ENCODE peak calls at places on chromosome 2, in five cellular contexts. X is fibroblast of mammary gland, V is AG04449, M is GM12865, N is glomerular endothelial cell. C is an unnamed sample.
A peak's percentile ranks its signal among the peaks of the same experiment; 100 is the strongest.

GRCh38 chr2:234981197-234982095 is 29.6 kb downstream of the SH3BP4 start:
- DNase-seq in M (no peak), N (peak; percentile 95), V (peak; percentile 98), X (peak; percentile 99), C (no peak)

GRCh38 chr2:105690566-105690965 is 54.1 kb upstream of the NCK2 start:
- DNase-seq in V (no peak), M (no peak), N (no peak), X (no peak), C (no peak)

GRCh38 chr2:159564081-159564480 is 52.3 kb downstream of the BAZ2B start:
- DNase-seq in X (peak; percentile 37), N (no peak), M (no peak), V (no peak), C (no peak)

GRCh38 chr2:27954771-27955384 is 64.3 kb downstream of the BABAM2 start:
- DNase-seq in M (peak; percentile 42), N (peak; percentile 99), V (peak; percentile 92), X (peak; percentile 99), C (peak; percentile 52)

GRCh38 chr2:191049728-191050639 is 36.0 kb upstream of the STAT1 start:
- DNase-seq in M (peak; percentile 44), X (peak; percentile 89), N (no peak), V (peak; percentile 87), C (no peak)

GRCh38 chr2:240319855-240320560 is 115.5 kb upstream of the GPC1 start:
- DNase-seq in N (peak; percentile 51), V (peak; percentile 33), M (no peak), X (peak; percentile 97), C (no peak)

GRCh38 chr2:129760669-129761068 is 218.8 kb upstream of the RAB6C start:
- DNase-seq in X (no peak), N (no peak), M (no peak), V (no peak), C (no peak)

GRCh38 chr2:79887747-79888374 is 375.0 kb downstream of the CTNNA2 start:
- DNase-seq in V (peak; percentile 19), M (peak; percentile 59), N (peak; percentile 20), X (peak; percentile 71), C (peak; percentile 63)

GRCh38 chr2:172658945-172659344 is 76.7 kb upstream of the RAPGEF4 start:
- DNase-seq in X (no peak), V (no peak), N (no peak), M (no peak), C (no peak)

GRCh38 chr2:19380532-19380931 is 22.1 kb upstream of the OSR1 start:
- DNase-seq in V (no peak), X (no peak), M (no peak), N (no peak), C (no peak)

GRCh38 chr2:207771421-207771820 is 1.7 kb upstream of the FZD5 start:
- DNase-seq in X (no peak), V (no peak), N (no peak), M (no peak), C (no peak)

GRCh38 chr2:85542777-85543176 is 3.8 kb downstream of the MAT2A start:
- DNase-seq in N (no peak), X (no peak), M (no peak), V (no peak), C (no peak)

GRCh38 chr2:73081181-73081671 is 9.7 kb upstream of the SFXN5 start:
- DNase-seq in N (no peak), V (no peak), M (no peak), X (no peak), C (no peak)

GRCh38 chr2:46984642-46985476 is 69.3 kb upstream of the MCFD2 start:
- DNase-seq in V (peak; percentile 86), N (peak; percentile 61), M (peak; percentile 90), X (peak; percentile 97), C (peak; percentile 92)

GRCh38 chr2:237729681-237730475 is 68.7 kb upstream of the RBM44 start:
- DNase-seq in N (no peak), M (no peak), X (no peak), V (no peak), C (no peak)

GRCh38 chr2:74845217-74845751 is 11.4 kb downstream of the HK2 start:
- DNase-seq in V (peak; percentile 52), M (no peak), N (peak; percentile 76), X (peak; percentile 94), C (no peak)

GRCh38 chr2:8307779-8308178 is 374.1 kb upstream of the ID2 start:
- DNase-seq in V (no peak), X (no peak), N (no peak), M (no peak), C (no peak)

GRCh38 chr2:25076749-25077148 is 34.9 kb downstream of the EFR3B start:
- DNase-seq in X (peak; percentile 43), M (peak; percentile 18), N (no peak), V (no peak), C (no peak)

GRCh38 chr2:85705680-85706039 is 11.5 kb downstream of the GNLY start:
- DNase-seq in N (no peak), M (no peak), V (peak; percentile 79), X (peak; percentile 99), C (no peak)

C was measured in MM.1S.